ENCODE peak calls at places on chromosomes 2 and 18, in four cellular contexts. A, J, F and V are unnamed samples.

GRCh38 chr2:127641846-127642510 is 4.0 kb upstream of the GPR17 start:
- DNase-seq in A (no peak), F (no peak), J (no peak), V (peak)

GRCh38 chr2:54249629-54250028 is 6.4 kb downstream of the TSPYL6 start:
- DNase-seq in J (no peak), F (no peak), A (no peak), V (no peak)

GRCh38 chr2:1153959-1154358 is 203.3 kb downstream of the SNTG2 start:
- DNase-seq in F (no peak), J (no peak), A (no peak), V (no peak)

GRCh38 chr2:63432373-63432772 is 155.9 kb downstream of the WDPCP start:
- DNase-seq in A (no peak), J (no peak), F (peak), V (no peak)

GRCh38 chr18:27602092-27602491 is 417.0 kb upstream of the CHST9 start:
- DNase-seq in J (no peak), A (no peak), F (no peak), V (no peak)

GRCh38 chr18:37403100-37403781 is 162.4 kb downstream of the CELF4 start:
- DNase-seq in J (peak), F (peak), A (no peak), V (no peak)

GRCh38 chr2:67502346-67503065 is 105.4 kb downstream of the ETAA1 start:
- DNase-seq in J (no peak), A (no peak), F (no peak), V (no peak)

GRCh38 chr2:37625781-37626548 is 45.5 kb downstream of the CDC42EP3 start:
- DNase-seq in A (no peak), J (no peak), F (no peak), V (no peak)

GRCh38 chr18:11937874-11938478 is 29.9 kb upstream of the MPPE1 start:
- DNase-seq in J (peak), A (peak), F (peak), V (peak)

GRCh38 chr2:48345176-48345575 is 184.8 kb upstream of the STON1 start:
- DNase-seq in J (no peak), F (peak), A (no peak), V (no peak)

GRCh38 chr18:63970803-63971191 is 916 bp downstream of the SERPINB8 start:
- DNase-seq in A (no peak), F (peak), J (no peak), V (no peak)

GRCh38 chr2:129902731-129903585 is 76.5 kb upstream of the RAB6C start:
- DNase-seq in A (no peak), F (no peak), J (no peak), V (no peak)

GRCh38 chr2:218802595-218802994 is 20.6 kb downstream of the CYP27A1 start:
- DNase-seq in J (no peak), A (no peak), F (no peak), V (no peak)

GRCh38 chr18:26425148-26425531 is 123.2 kb downstream of the KCTD1 start:
- DNase-seq in J (no peak), F (peak), A (no peak), V (no peak)

GRCh38 chr2:20203072-20203471 is 21.9 kb downstream of the SDC1 start:
- DNase-seq in F (no peak), A (no peak), J (no peak), V (no peak)

GRCh38 chr2:200226652-200227426 is 79.7 kb upstream of the SPATS2L start:
- DNase-seq in A (no peak), F (no peak), J (no peak), V (no peak)

GRCh38 chr2:128475427-128476211 is 157.0 kb upstream of the HS6ST1 start:
- DNase-seq in J (no peak), A (no peak), F (no peak), V (no peak)

GRCh38 chr2:216017365-216017764 is 4.0 kb upstream of the MREG start:
- DNase-seq in J (no peak), A (no peak), F (peak), V (peak)

GRCh38 chr2:200479617-200480292 is 30.1 kb downstream of the KCTD18 start:
- DNase-seq in A (no peak), J (no peak), F (peak), V (no peak)

GRCh38 chr2:161332568-161332967 is 24.3 kb downstream of the PSMD14 start:
- DNase-seq in A (no peak), J (no peak), F (no peak), V (no peak)

GRCh38 chr2:174561283-174562275 is 36.0 kb downstream of the WIPF1 start:
- DNase-seq in F (no peak), J (peak), A (no peak), V (no peak)

GRCh38 chr2:15997728-15998280 is 57.5 kb downstream of the MYCN start:
- DNase-seq in J (no peak), F (no peak), A (no peak), V (no peak)

GRCh38 chr18:12659904-12660605 is 2.1 kb upstream of the SPIRE1 start:
- DNase-seq in J (peak), F (peak), A (no peak), V (peak)

GRCh38 chr2:168639501-168639900 is 162.9 kb upstream of the NOSTRIN start:
- DNase-seq in F (peak), A (no peak), J (no peak), V (peak)

GRCh38 chr2:20650412-20650879 is 452 bp downstream of the HS1BP3 start:
- DNase-seq in J (no peak), F (peak), A (no peak), V (peak)

GRCh38 chr2:149561309-149561926 is 26.2 kb downstream of the MMADHC start:
- DNase-seq in A (no peak), J (no peak), F (peak), V (peak)

GRCh38 chr2:212646698-212647097 is 108.1 kb upstream of the ERBB4 start:
- DNase-seq in F (peak), A (no peak), J (peak), V (no peak)

GRCh38 chr2:28293416-28293815 is 99.2 kb upstream of the FOSL2 start:
- DNase-seq in A (no peak), J (no peak), F (no peak), V (no peak)

GRCh38 chr18:79933765-79934164 is 17.7 kb downstream of the SLC66A2 start:
- DNase-seq in F (peak), A (peak), J (no peak), V (peak)

GRCh38 chr18:21826196-21826595 is 85.6 kb downstream of the MIB1 start:
- DNase-seq in F (peak), A (no peak), J (peak), V (no peak)

GRCh38 chr18:78506031-78506461 is 473.6 kb upstream of the SALL3 start:
- DNase-seq in A (no peak), F (no peak), J (no peak), V (no peak)

GRCh38 chr2:223477318-223477717 is 124.8 kb downstream of the SCG2 start:
- DNase-seq in A (no peak), J (no peak), F (peak), V (no peak)